ENCODE peak calls at places on chromosomes 12 and 14, in ten cellular contexts. G is breast epithelium, T is ascending aorta, H is ovary, D is spleen, Y is GM23338, N is fibroblast of lung, Q is heart left ventricle, O is IMR-90, W is endothelial cell of umbilical vein. P is an unnamed sample.
A peak's percentile ranks its signal among the peaks of the same experiment; 100 is the strongest.

GRCh38 chr12:28799337-28799736 is 349.7 kb upstream of the FAR2 start:
- DNase-seq in G (no peak), T (no peak), H (no peak), D (no peak), Y (no peak), N (no peak), Q (no peak), O (no peak), W (no peak), P (no peak)

GRCh38 chr12:52740591-52740990 is 36.6 kb downstream of the KRT76 start:
- DNase-seq in G (no peak), T (no peak), H (no peak), D (no peak), Y (no peak), N (no peak), Q (no peak), O (no peak), W (no peak), P (peak; percentile 78)

GRCh38 chr14:106459971-106460730 is 933.8 kb downstream of the TMEM121 start:
- DNase-seq in G (no peak), T (no peak), H (no peak), D (no peak), Y (peak; percentile 4), N (no peak), Q (peak; percentile 21), O (no peak), W (no peak), P (peak; percentile 75)

GRCh38 chr14:92439551-92440344 is 73.8 kb upstream of the RIN3 start:
- DNase-seq in G (peak; percentile 19), T (no peak), H (no peak), D (no peak), Y (no peak), N (no peak), Q (peak; percentile 82), O (no peak), W (no peak), P (no peak)

GRCh38 chr14:51846631-51847488 is 13.6 kb upstream of the GNG2 start:
- DNase-seq in G (peak; percentile 41), T (peak; percentile 75), H (no peak), D (peak; percentile 93), Y (peak; percentile 93), N (peak; percentile 60), Q (peak; percentile 43), O (peak; percentile 53), W (peak; percentile 72), P (peak; percentile 36)

GRCh38 chr12:42325776-42326465 is at the start of the genes PPHLN1 and ZCRB1:
- DNase-seq in G (peak; percentile 65), T (peak; percentile 86), H (peak; percentile 85), D (peak; percentile 96), Y (peak; percentile 95), N (peak; percentile 74), Q (peak; percentile 89), O (peak; percentile 71), W (peak; percentile 69), P (peak; percentile 89)

GRCh38 chr12:8609061-8609570 is 3.5 kb downstream of the AICDA start:
- DNase-seq in G (no peak), T (no peak), H (no peak), D (no peak), Y (peak; percentile 66), N (peak; percentile 60), Q (no peak), O (peak; percentile 47), W (peak; percentile 67), P (peak; percentile 58)

GRCh38 chr12:12975322-12976077 is 23.5 kb upstream of the GPRC5D start:
- DNase-seq in G (no peak), T (peak; percentile 76), H (no peak), D (no peak), Y (peak; percentile 76), N (peak; percentile 51), Q (no peak), O (peak; percentile 59), W (peak; percentile 69), P (peak; percentile 21)

GRCh38 chr14:59464651-59465569 is at the start of gene GPR135:
- DNase-seq in G (peak; percentile 50), T (peak; percentile 88), H (peak; percentile 67), D (peak; percentile 92), Y (peak; percentile 70), N (peak; percentile 42), Q (peak; percentile 75), O (peak; percentile 56), W (peak; percentile 59), P (peak; percentile 57)

GRCh38 chr14:58598028-58598850 is 39.5 kb upstream of the DACT1 start:
- DNase-seq in G (no peak), T (no peak), H (no peak), D (no peak), Y (no peak), N (no peak), Q (no peak), O (peak; percentile 22), W (no peak), P (no peak)

GRCh38 chr14:37036669-37037341 is 135.6 kb downstream of the SLC25A21 start:
- DNase-seq in G (no peak), T (no peak), H (no peak), D (no peak), Y (no peak), N (peak; percentile 63), Q (no peak), O (peak; percentile 41), W (peak; percentile 63), P (peak; percentile 22)

GRCh38 chr14:98507269-98507668 is 764.7 kb downstream of the BCL11B start:
- DNase-seq in G (no peak), T (no peak), H (no peak), D (no peak), Y (no peak), N (no peak), Q (no peak), O (no peak), W (no peak), P (no peak)

GRCh38 chr14:53190938-53191337 is 37.8 kb upstream of the DDHD1 start:
- DNase-seq in G (no peak), T (no peak), H (no peak), D (no peak), Y (no peak), N (no peak), Q (no peak), O (peak; percentile 12), W (no peak), P (no peak)

GRCh38 chr12:113470871-113471618 is 626 bp downstream of the LHX5 start:
- DNase-seq in G (no peak), T (no peak), H (no peak), D (no peak), Y (peak; percentile 71), N (no peak), Q (no peak), O (no peak), W (no peak), P (no peak)

GRCh38 chr12:113471619-113472171 is at the start of gene LHX5:
- DNase-seq in G (no peak), T (no peak), H (no peak), D (no peak), Y (peak; percentile 87), N (no peak), Q (no peak), O (peak; percentile 13), W (no peak), P (no peak)

GRCh38 chr12:113469224-113469652 is 2.4 kb downstream of the LHX5 start:
- DNase-seq in G (no peak), T (no peak), H (no peak), D (no peak), Y (no peak), N (no peak), Q (no peak), O (no peak), W (no peak), P (no peak)

GRCh38 chr12:113468365-113469223 is 3.1 kb downstream of the LHX5 start:
- DNase-seq in G (no peak), T (no peak), H (no peak), D (no peak), Y (peak; percentile 69), N (no peak), Q (no peak), O (no peak), W (no peak), P (no peak)

GRCh38 chr12:113469893-113470743 is 1.6 kb downstream of the LHX5 start:
- DNase-seq in G (no peak), T (no peak), H (no peak), D (no peak), Y (no peak), N (no peak), Q (no peak), O (no peak), W (no peak), P (no peak)
- H3K27me3 ChIP-seq in G (peaks cover 100% of the 10 kb centered on the region), T (peaks cover 24% of the 10 kb centered on the region), H (no peaks in the 10 kb centered on the region), D (peaks cover 92% of the 10 kb centered on the region), Y (peaks cover 100% of the 10 kb centered on the region), N (peaks cover 91% of the 10 kb centered on the region), Q (peaks cover 79% of the 10 kb centered on the region), O (peaks cover 97% of the 10 kb centered on the region), W (peaks cover 90% of the 10 kb centered on the region), P (peaks cover 100% of the 10 kb centered on the region)

GRCh38 chr12:3523058-3523457 is 32.1 kb downstream of the PRMT8 start:
- DNase-seq in G (no peak), T (no peak), H (no peak), D (no peak), Y (peak; percentile 28), N (peak; percentile 22), Q (no peak), O (no peak), W (no peak), P (peak; percentile 26)
- TF ChIP-seq CTCF in G (no peak), T (no peak), H (no peak), D (no peak), Y (peak; percentile 4), N (no peak), Q (no peak), O (peak; percentile 8), W (no peak), P (peak; percentile 34)

GRCh38 chr12:34342048-34342447 is 319.8 kb downstream of the ALG10 start:
- DNase-seq in G (no peak), T (no peak), H (no peak), D (no peak), Y (no peak), N (no peak), Q (no peak), O (no peak), W (no peak), P (no peak)
- H3K27me3 ChIP-seq in G (peaks cover 25% of the 10 kb centered on the region), T (no peaks in the 10 kb centered on the region), H (no peaks in the 10 kb centered on the region), D (no peaks in the 10 kb centered on the region), Y (no peaks in the 10 kb centered on the region), N (no peaks in the 10 kb centered on the region), Q (peaks cover 3% of the 10 kb centered on the region), O (no peaks in the 10 kb centered on the region), W (no peaks in the 10 kb centered on the region), P (no peaks in the 10 kb centered on the region)

GRCh38 chr14:65137648-65138317 is 35.5 kb upstream of the MAX start:
- DNase-seq in G (peak; percentile 26), T (no peak), H (no peak), D (no peak), Y (no peak), N (no peak), Q (peak; percentile 33), O (peak; percentile 6), W (no peak), P (no peak)
- TF ChIP-seq CTCF in G (no peak), T (no peak), H (no peak), D (no peak), Y (no peak), N (no peak), Q (no peak), O (no peak), W (no peak), P (no peak)

GRCh38 chr14:90487462-90487861 is 90.6 kb downstream of the CALM1 start:
- DNase-seq in G (no peak), T (no peak), H (no peak), D (peak; percentile 4), Y (no peak), N (no peak), Q (no peak), O (no peak), W (no peak), P (no peak)
- H3K27me3 ChIP-seq in G (no peaks in the 10 kb centered on the region), T (no peaks in the 10 kb centered on the region), H (no peaks in the 10 kb centered on the region), D (no peaks in the 10 kb centered on the region), Y (no peaks in the 10 kb centered on the region), N (no peaks in the 10 kb centered on the region), Q (no peaks in the 10 kb centered on the region), O (no peaks in the 10 kb centered on the region), W (no peaks in the 10 kb centered on the region), P (no peaks in the 10 kb centered on the region)

P was measured in A673.